ENCODE peak calls at places on chromosomes 6 and 20, in seven cellular contexts. One of them, this sample, is unnamed.

GRCh38 chr20:53245581-53245980 is 273.4 kb downstream of the TSHZ2 start:
- DNase-seq in fibroblast of the aortic adventitia: no peak
- DNase-seq in iPS-NIHi11: no peak
- DNase-seq in cardiac septum: no peak
- DNase-seq in activated naive CD4-positive, alpha-beta T cell treated with anti-CD3 and anti-CD28 coated beads for 36 hours: no peak
- DNase-seq in brain pericyte: no peak
- DNase-seq in GM23338: no peak
- DNase-seq in this sample: no peak

GRCh38 chr6:85670573-85670972 is 27.9 kb upstream of the SYNCRIP start:
- DNase-seq in iPS-NIHi11: no peak
- DNase-seq in GM23338: peak; percentile 5
- DNase-seq in brain pericyte: no peak
- DNase-seq in activated naive CD4-positive, alpha-beta T cell treated with anti-CD3 and anti-CD28 coated beads for 36 hours: no peak
- DNase-seq in cardiac septum: no peak
- DNase-seq in fibroblast of the aortic adventitia: peak; percentile 69
- DNase-seq in this sample: no peak

GRCh38 chr6:97849390-97849789 is 566.4 kb upstream of the MMS22L start:
- DNase-seq in GM23338: no peak
- DNase-seq in brain pericyte: no peak
- DNase-seq in fibroblast of the aortic adventitia: no peak
- DNase-seq in cardiac septum: no peak
- DNase-seq in activated naive CD4-positive, alpha-beta T cell treated with anti-CD3 and anti-CD28 coated beads for 36 hours: no peak
- DNase-seq in iPS-NIHi11: no peak
- DNase-seq in this sample: no peak

GRCh38 chr20:62816879-62817873 is at the start of gene COL9A3:
- DNase-seq in activated naive CD4-positive, alpha-beta T cell treated with anti-CD3 and anti-CD28 coated beads for 36 hours: no peak
- DNase-seq in cardiac septum: no peak
- DNase-seq in brain pericyte: no peak
- DNase-seq in fibroblast of the aortic adventitia: no peak
- DNase-seq in GM23338: peak; percentile 69
- DNase-seq in iPS-NIHi11: peak; percentile 64
- DNase-seq in this sample: no peak

GRCh38 chr20:57289401-57290177 is 23.1 kb upstream of the BMP7 start:
- DNase-seq in GM23338: no peak
- DNase-seq in brain pericyte: no peak
- DNase-seq in activated naive CD4-positive, alpha-beta T cell treated with anti-CD3 and anti-CD28 coated beads for 36 hours: no peak
- DNase-seq in iPS-NIHi11: no peak
- DNase-seq in cardiac septum: no peak
- DNase-seq in fibroblast of the aortic adventitia: no peak
- DNase-seq in this sample: no peak

GRCh38 chr6:142821860-142822259 is 123.1 kb downstream of the HIVEP2 start:
- DNase-seq in brain pericyte: no peak
- DNase-seq in GM23338: no peak
- DNase-seq in iPS-NIHi11: no peak
- DNase-seq in cardiac septum: no peak
- DNase-seq in fibroblast of the aortic adventitia: peak; percentile 54
- DNase-seq in activated naive CD4-positive, alpha-beta T cell treated with anti-CD3 and anti-CD28 coated beads for 36 hours: no peak
- DNase-seq in this sample: no peak

GRCh38 chr6:87724994-87725811 is 23.2 kb upstream of the AKIRIN2 start:
- DNase-seq in fibroblast of the aortic adventitia: no peak
- DNase-seq in brain pericyte: no peak
- DNase-seq in cardiac septum: no peak
- DNase-seq in iPS-NIHi11: no peak
- DNase-seq in activated naive CD4-positive, alpha-beta T cell treated with anti-CD3 and anti-CD28 coated beads for 36 hours: no peak
- DNase-seq in GM23338: no peak
- DNase-seq in this sample: no peak

GRCh38 chr6:67653561-67653960 is 981.5 kb upstream of the ADGRB3 start:
- DNase-seq in fibroblast of the aortic adventitia: no peak
- DNase-seq in iPS-NIHi11: no peak
- DNase-seq in GM23338: no peak
- DNase-seq in cardiac septum: no peak
- DNase-seq in brain pericyte: no peak
- DNase-seq in activated naive CD4-positive, alpha-beta T cell treated with anti-CD3 and anti-CD28 coated beads for 36 hours: no peak
- DNase-seq in this sample: no peak

GRCh38 chr20:37968726-37969401 is 64.4 kb downstream of the TTI1 start:
- DNase-seq in cardiac septum: no peak
- DNase-seq in iPS-NIHi11: no peak
- DNase-seq in GM23338: peak; percentile 45
- DNase-seq in fibroblast of the aortic adventitia: no peak
- DNase-seq in activated naive CD4-positive, alpha-beta T cell treated with anti-CD3 and anti-CD28 coated beads for 36 hours: no peak
- DNase-seq in brain pericyte: no peak
- DNase-seq in this sample: no peak

GRCh38 chr20:37356387-37356786 is 10.4 kb downstream of the SRC start:
- DNase-seq in iPS-NIHi11: no peak
- DNase-seq in activated naive CD4-positive, alpha-beta T cell treated with anti-CD3 and anti-CD28 coated beads for 36 hours: no peak
- DNase-seq in GM23338: no peak
- DNase-seq in brain pericyte: no peak
- DNase-seq in cardiac septum: no peak
- DNase-seq in fibroblast of the aortic adventitia: no peak
- DNase-seq in this sample: no peak

GRCh38 chr6:3887150-3887700 is 38.1 kb downstream of the FAM50B start:
- DNase-seq in iPS-NIHi11: no peak
- DNase-seq in brain pericyte: no peak
- DNase-seq in cardiac septum: no peak
- DNase-seq in fibroblast of the aortic adventitia: peak; percentile 66
- DNase-seq in activated naive CD4-positive, alpha-beta T cell treated with anti-CD3 and anti-CD28 coated beads for 36 hours: peak; percentile 14
- DNase-seq in GM23338: peak; percentile 37
- DNase-seq in this sample: no peak

GRCh38 chr6:158071121-158072082 is 89.7 kb downstream of the SYNJ2 start:
- DNase-seq in GM23338: no peak
- DNase-seq in fibroblast of the aortic adventitia: no peak
- DNase-seq in brain pericyte: no peak
- DNase-seq in cardiac septum: no peak
- DNase-seq in activated naive CD4-positive, alpha-beta T cell treated with anti-CD3 and anti-CD28 coated beads for 36 hours: no peak
- DNase-seq in iPS-NIHi11: no peak
- DNase-seq in this sample: no peak

GRCh38 chr20:24938498-24938897 is 10.6 kb upstream of the CST7 start:
- DNase-seq in brain pericyte: no peak
- DNase-seq in fibroblast of the aortic adventitia: no peak
- DNase-seq in iPS-NIHi11: no peak
- DNase-seq in cardiac septum: no peak
- DNase-seq in GM23338: no peak
- DNase-seq in activated naive CD4-positive, alpha-beta T cell treated with anti-CD3 and anti-CD28 coated beads for 36 hours: no peak
- DNase-seq in this sample: no peak

GRCh38 chr6:73249998-73250397 is 13.0 kb downstream of the KHDC1 start:
- DNase-seq in cardiac septum: no peak
- DNase-seq in iPS-NIHi11: no peak
- DNase-seq in brain pericyte: no peak
- DNase-seq in activated naive CD4-positive, alpha-beta T cell treated with anti-CD3 and anti-CD28 coated beads for 36 hours: no peak
- DNase-seq in GM23338: no peak
- DNase-seq in fibroblast of the aortic adventitia: no peak
- DNase-seq in this sample: no peak

GRCh38 chr20:24831232-24831631 is 117.8 kb upstream of the CST7 start:
- DNase-seq in iPS-NIHi11: no peak
- DNase-seq in fibroblast of the aortic adventitia: no peak
- DNase-seq in activated naive CD4-positive, alpha-beta T cell treated with anti-CD3 and anti-CD28 coated beads for 36 hours: no peak
- DNase-seq in brain pericyte: no peak
- DNase-seq in cardiac septum: no peak
- DNase-seq in GM23338: no peak
- DNase-seq in this sample: no peak

GRCh38 chr6:40634429-40634828 is 47.3 kb upstream of the LRFN2 start:
- DNase-seq in iPS-NIHi11: no peak
- DNase-seq in activated naive CD4-positive, alpha-beta T cell treated with anti-CD3 and anti-CD28 coated beads for 36 hours: no peak
- DNase-seq in GM23338: no peak
- DNase-seq in cardiac septum: no peak
- DNase-seq in fibroblast of the aortic adventitia: no peak
- DNase-seq in brain pericyte: no peak
- DNase-seq in this sample: no peak